ENCODE peak calls at places on chromosomes 7 and 10, in five cellular contexts. M is skeletal muscle cell, V is heart left ventricle, H is ELF-1, C is smooth muscle cell of the brain vasculature. L is an unnamed sample.

GRCh38 chr10:110431659-110432058 is 66.0 kb upstream of the DUSP5 start:
- DNase-seq in M (no peak), V (no peak), H (no peak), C (no peak), L (no peak)

GRCh38 chr10:132232553-132232949 is 45.8 kb downstream of the DPYSL4 start:
- DNase-seq in M (no peak), V (peak; percentile 33), H (no peak), C (no peak), L (no peak)

GRCh38 chr10:35413985-35414861 is 77.9 kb downstream of the CCNY start:
- DNase-seq in M (no peak), V (no peak), H (peak; percentile 31), C (no peak), L (no peak)

GRCh38 chr10:17454181-17454800 is at the start of gene ST8SIA6:
- DNase-seq in M (peak; percentile 16), V (peak; percentile 49), H (peak; percentile 51), C (no peak), L (peak; percentile 69)

GRCh38 chr7:47326220-47326619 is 255.7 kb downstream of the TNS3 start:
- DNase-seq in M (peak; percentile 64), V (no peak), H (no peak), C (no peak), L (peak; percentile 70)

GRCh38 chr7:108181073-108181985 is 51.2 kb upstream of the LAMB4 start:
- DNase-seq in M (peak; percentile 12), V (no peak), H (peak; percentile 75), C (peak; percentile 53), L (peak; percentile 30)

GRCh38 chr7:47332213-47332612 is 249.7 kb downstream of the TNS3 start:
- DNase-seq in M (no peak), V (no peak), H (peak; percentile 75), C (no peak), L (no peak)

GRCh38 chr10:3347413-3348147 is 175.0 kb upstream of the PITRM1 start:
- DNase-seq in M (no peak), V (no peak), H (no peak), C (no peak), L (no peak)

GRCh38 chr10:118971187-118971586 is 58.3 kb upstream of the NANOS1 start:
- DNase-seq in M (no peak), V (no peak), H (no peak), C (no peak), L (no peak)

GRCh38 chr10:35127289-35127891 is 744 bp downstream of the CREM start:
- DNase-seq in M (peak; percentile 21), V (peak; percentile 64), H (peak; percentile 70), C (peak; percentile 20), L (peak; percentile 63)

GRCh38 chr10:132376394-132376851 is 20.6 kb upstream of the PWWP2B start:
- DNase-seq in M (no peak), V (no peak), H (peak; percentile 38), C (no peak), L (no peak)

GRCh38 chr10:24128066-24128751 is 80.7 kb upstream of the KIAA1217 start:
- DNase-seq in M (no peak), V (no peak), H (peak; percentile 30), C (no peak), L (no peak)

GRCh38 chr10:76697923-76698322 is 939.7 kb downstream of the KCNMA1 start:
- DNase-seq in M (no peak), V (no peak), H (no peak), C (no peak), L (no peak)

GRCh38 chr7:11069591-11069990 is 95.9 kb downstream of the PHF14 start:
- DNase-seq in M (no peak), V (no peak), H (no peak), C (no peak), L (no peak)

GRCh38 chr7:24825931-24826661 is 68.8 kb upstream of the GSDME start:
- DNase-seq in M (no peak), V (no peak), H (peak; percentile 78), C (no peak), L (peak; percentile 25)

GRCh38 chr7:80721880-80722595 is 83.6 kb downstream of the CD36 start:
- DNase-seq in M (peak; percentile 91), V (no peak), H (peak; percentile 10), C (no peak), L (peak; percentile 54)

GRCh38 chr7:114539575-114539974 is 125.0 kb downstream of the FOXP2 start:
- DNase-seq in M (no peak), V (no peak), H (no peak), C (no peak), L (no peak)

GRCh38 chr7:27202741-27203134 is 2.8 kb upstream of the HOXA13 start:
- DNase-seq in M (no peak), V (no peak), H (no peak), C (no peak), L (no peak)

GRCh38 chr7:3439333-3440030 is 138.4 kb downstream of the SDK1 start:
- DNase-seq in M (peak; percentile 98), V (no peak), H (no peak), C (peak; percentile 68), L (peak; percentile 53)

GRCh38 chr10:75038335-75038734 is 73.1 kb upstream of the SAMD8 start:
- DNase-seq in M (no peak), V (peak; percentile 37), H (peak; percentile 28), C (no peak), L (peak; percentile 62)

GRCh38 chr10:78865518-78865835 is 203.3 kb upstream of the ZMIZ1 start:
- DNase-seq in M (no peak), V (no peak), H (no peak), C (no peak), L (no peak)

GRCh38 chr10:78815702-78816334 is 252.9 kb upstream of the ZMIZ1 start:
- DNase-seq in M (no peak), V (no peak), H (no peak), C (no peak), L (no peak)

GRCh38 chr7:107396990-107397389 is 72.9 kb upstream of the GPR22 start:
- DNase-seq in M (no peak), V (no peak), H (no peak), C (no peak), L (no peak)

GRCh38 chr10:50470345-50470744 is 153.4 kb downstream of the SGMS1 start:
- DNase-seq in M (no peak), V (no peak), H (peak; percentile 62), C (no peak), L (no peak)

GRCh38 chr10:32577448-32577847 is 131.5 kb downstream of the CCDC7 start:
- DNase-seq in M (no peak), V (no peak), H (no peak), C (no peak), L (no peak)

GRCh38 chr10:29033311-29033940 is 255.4 kb upstream of the LYZL1 start:
- DNase-seq in M (no peak), V (no peak), H (no peak), C (no peak), L (no peak)

GRCh38 chr7:15995027-15995426 is 308.5 kb upstream of the MEOX2 start:
- DNase-seq in M (no peak), V (no peak), H (no peak), C (no peak), L (no peak)

GRCh38 chr10:42876945-42877344 is 94.3 kb downstream of the BMS1 start:
- DNase-seq in M (no peak), V (no peak), H (no peak), C (no peak), L (no peak)

GRCh38 chr10:3395487-3395886 is 222.9 kb upstream of the PITRM1 start:
- DNase-seq in M (no peak), V (no peak), H (no peak), C (no peak), L (no peak)